ENCODE peak calls at places on chromosomes 6 and 20, in six cellular contexts. E is cardiac muscle cell; J is heart left ventricle; I is psoas muscle; Z is CD8-positive, alpha-beta T cell; T is PC-3. V is an unnamed sample. For H3K4me1, the result is how much of the 10 kb centered on the place peaks cover.

GRCh38 chr6:35142578-35142977 is 1.4 kb upstream of the TCP11 start:
- DNase-seq in E (no peak), J (no peak), I (no peak), Z (no peak), T (peak), V (no peak)

GRCh38 chr20:21609221-21609620 is 95.4 kb upstream of the NKX2-2 start:
- DNase-seq in E (no peak), J (no peak), I (no peak), Z (no peak), T (peak), V (no peak)

GRCh38 chr6:112827793-112828192 is 480.7 kb downstream of the RFPL4B start:
- DNase-seq in E (no peak), J (peak), I (peak), Z (no peak), T (no peak), V (no peak)

GRCh38 chr6:9404351-9405146 is 969.2 kb upstream of the SLC35B3 start:
- DNase-seq in E (no peak), J (no peak), I (no peak), Z (no peak), T (peak), V (no peak)

GRCh38 chr6:24606200-24606599 is 39.8 kb downstream of the KIAA0319 start:
- DNase-seq in E (no peak), J (no peak), I (no peak), Z (no peak), T (no peak), V (no peak)

GRCh38 chr20:6299451-6299850 is 176.6 kb upstream of the FERMT1 start:
- DNase-seq in E (no peak), J (no peak), I (no peak), Z (no peak), T (peak), V (peak)

GRCh38 chr6:129590408-129591022 is 119.5 kb downstream of the ARHGAP18 start:
- DNase-seq in E (no peak), J (no peak), I (no peak), Z (no peak), T (peak), V (no peak)

GRCh38 chr6:148682990-148683389 is 63.8 kb upstream of the UST start:
- DNase-seq in E (no peak), J (no peak), I (no peak), Z (no peak), T (no peak), V (no peak)

GRCh38 chr6:39688494-39688893 is 36.7 kb downstream of the KIF6 start:
- DNase-seq in E (no peak), J (no peak), I (no peak), Z (no peak), T (peak), V (no peak)

GRCh38 chr20:24027229-24027628 is 38.6 kb upstream of the GGTLC1 start:
- DNase-seq in E (no peak), J (peak), I (peak), Z (peak), T (peak), V (peak)

GRCh38 chr20:2178328-2179232 is 77.0 kb downstream of the STK35 start:
- DNase-seq in E (peak), J (no peak), I (no peak), Z (no peak), T (no peak), V (no peak)

GRCh38 chr6:107811591-107812218 is 12.4 kb downstream of the SCML4 start:
- DNase-seq in E (no peak), J (no peak), I (no peak), Z (peak), T (peak), V (no peak)

GRCh38 chr6:154593122-154593521 is 82.6 kb upstream of the CNKSR3 start:
- DNase-seq in E (peak), J (peak), I (no peak), Z (no peak), T (no peak), V (no peak)

GRCh38 chr6:54516331-54516730 is 208.1 kb downstream of the TINAG start:
- DNase-seq in E (no peak), J (no peak), I (no peak), Z (no peak), T (peak), V (no peak)

GRCh38 chr6:1894954-1895353 is 285.2 kb downstream of the FOXC1 start:
- DNase-seq in E (no peak), J (no peak), I (no peak), Z (no peak), T (peak), V (no peak)

GRCh38 chr6:3330199-3330598 is 71.5 kb downstream of the PSMG4 start:
- DNase-seq in E (no peak), J (no peak), I (no peak), Z (no peak), T (no peak), V (no peak)

GRCh38 chr6:159720708-159721107 is 6.6 kb upstream of the WTAP start:
- DNase-seq in E (peak), J (no peak), I (no peak), Z (peak), T (peak), V (no peak)

GRCh38 chr6:36827261-36828079 is 11.8 kb downstream of the CPNE5 start:
- DNase-seq in E (no peak), J (peak), I (peak), Z (no peak), T (peak), V (no peak)

GRCh38 chr6:31530659-31531058 is 1.9 kb downstream of the MCCD1 start:
- DNase-seq in E (no peak), J (no peak), I (no peak), Z (no peak), T (no peak), V (no peak)

GRCh38 chr6:159233365-159234101 is 64.3 kb downstream of the FNDC1 start:
- DNase-seq in E (no peak), J (no peak), I (no peak), Z (no peak), T (no peak), V (no peak)

GRCh38 chr6:153162646-153163045 is 31.6 kb upstream of the RGS17 start:
- DNase-seq in E (no peak), J (no peak), I (no peak), Z (no peak), T (no peak), V (no peak)

GRCh38 chr20:50521709-50522674 is 11.8 kb downstream of the PTPN1 start:
- DNase-seq in E (no peak), J (no peak), I (no peak), Z (no peak), T (no peak), V (no peak)

GRCh38 chr20:50523552-50524167 is 13.5 kb downstream of the PTPN1 start:
- DNase-seq in E (no peak), J (no peak), I (no peak), Z (no peak), T (no peak), V (no peak)

GRCh38 chr20:50520222-50520877 is 10.2 kb downstream of the PTPN1 start:
- DNase-seq in E (no peak), J (no peak), I (no peak), Z (no peak), T (no peak), V (no peak)

GRCh38 chr20:50519036-50519780 is 9.0 kb downstream of the PTPN1 start:
- DNase-seq in E (no peak), J (no peak), I (no peak), Z (no peak), T (no peak), V (no peak)

GRCh38 chr20:50521221-50521642 is 11.0 kb downstream of the PTPN1 start:
- DNase-seq in E (no peak), J (no peak), I (no peak), Z (no peak), T (no peak), V (no peak)
- H3K4me1 ChIP-seq in E (under half), J (half or more), I (half or more), Z (half or more), T (under half), V (half or more)

DNA sequence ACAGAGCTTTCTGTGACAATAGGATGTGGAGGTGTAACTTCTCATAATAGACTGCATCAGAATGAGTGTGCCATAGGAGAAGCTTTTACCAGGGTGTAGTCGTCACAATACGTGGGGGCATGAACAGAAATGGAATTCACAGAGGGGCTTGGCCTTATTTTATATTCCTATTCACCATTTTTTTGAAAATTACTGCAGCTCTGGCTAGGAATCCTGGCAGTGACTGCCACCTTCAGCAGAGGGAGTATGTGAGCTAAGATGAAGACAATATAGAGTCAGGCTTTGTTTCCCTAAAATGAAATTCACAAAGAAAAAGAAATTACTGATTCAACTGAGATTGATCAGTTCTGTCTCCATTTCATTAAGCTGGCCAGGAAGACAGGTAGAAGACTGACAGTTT is 13.9 kb downstream of the TOMM6 start:
- DNase-seq in E (no peak), J (no peak), I (no peak), Z (no peak), T (peak), V (no peak)
- TF ChIP-seq CTCF in E (peak), J (peak), I (no peak), Z (no peak), T (peak), V (no peak)

GRCh38 chr6:170020041-170020583 is 268.7 kb downstream of the ERMARD start:
- DNase-seq in E (no peak), J (peak), I (no peak), Z (no peak), T (no peak), V (no peak)

GRCh38 chr6:170022827-170023619 is 267.9 kb downstream of the DLL1 start:
- DNase-seq in E (no peak), J (peak), I (no peak), Z (no peak), T (no peak), V (no peak)

GRCh38 chr6:170023620-170024521 is 267.0 kb downstream of the DLL1 start:
- DNase-seq in E (no peak), J (peak), I (no peak), Z (no peak), T (no peak), V (no peak)

GRCh38 chr6:170021579-170021978 is 269.3 kb downstream of the DLL1 start:
- DNase-seq in E (no peak), J (peak), I (no peak), Z (no peak), T (no peak), V (no peak)

DNA sequence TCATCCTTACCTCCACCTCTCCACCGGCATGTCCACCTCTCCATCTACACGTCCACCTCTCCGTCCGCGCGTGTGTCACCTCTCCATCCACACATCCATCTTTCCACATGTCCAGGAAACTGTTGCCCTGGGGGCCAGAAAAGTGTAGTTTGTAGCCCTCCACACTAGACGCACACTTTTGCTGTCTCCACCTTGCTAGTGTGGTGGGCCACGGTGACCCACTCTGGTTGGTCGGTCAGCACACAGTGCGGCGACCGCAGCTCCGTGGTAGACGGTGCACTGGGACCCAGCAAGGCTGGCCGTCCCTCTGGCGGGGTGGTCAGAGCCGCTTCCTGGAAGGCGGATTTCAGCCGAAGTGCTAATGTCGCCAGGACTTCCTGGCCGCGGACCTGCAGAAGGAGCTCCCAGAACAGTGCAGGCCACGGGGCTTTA is 268.6 kb downstream of the DLL1 start:
- DNase-seq in E (no peak), J (peak), I (no peak), Z (no peak), T (no peak), V (no peak)
- H3K4me3 ChIP-seq in E (no peak), J (peak), I (no peak), Z (no peak), T (no peak), V (no peak)

DNA sequence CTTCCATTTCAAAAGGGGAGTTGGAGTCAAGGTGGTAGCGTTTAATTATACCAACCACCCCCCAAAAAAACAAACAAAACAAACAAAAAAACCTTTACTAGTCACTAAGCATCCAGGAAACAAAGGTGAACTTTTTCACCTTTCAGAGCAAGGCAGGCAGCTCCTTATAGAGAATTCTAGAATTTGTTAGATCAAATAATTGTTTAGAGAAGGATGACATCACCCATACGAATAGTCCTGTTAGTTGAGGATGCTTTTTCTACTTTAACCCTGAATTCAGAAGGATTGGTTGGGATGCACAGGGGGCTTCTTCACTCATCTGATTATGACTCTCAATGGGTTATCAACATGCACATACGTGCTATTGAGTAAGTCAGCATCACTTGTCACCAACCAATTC is 44.3 kb downstream of the GNAS start:
- DNase-seq in E (no peak), J (no peak), I (no peak), Z (no peak), T (no peak), V (no peak)
- H3K4me1 ChIP-seq in E (half or more), J (half or more), I (half or more), Z (under half), T (under half), V (half or more)

GRCh38 chr6:131963063-131963462 is 11.9 kb upstream of the CCN2 start:
- DNase-seq in E (no peak), J (no peak), I (no peak), Z (no peak), T (no peak), V (no peak)

GRCh38 chr6:131955876-131956275 is 4.7 kb upstream of the CCN2 start:
- DNase-seq in E (no peak), J (no peak), I (no peak), Z (no peak), T (no peak), V (no peak)

GRCh38 chr6:131958551-131959470 is 7.6 kb upstream of the CCN2 start:
- DNase-seq in E (no peak), J (no peak), I (no peak), Z (no peak), T (no peak), V (no peak)

GRCh38 chr6:131958095-131958494 is 6.9 kb upstream of the CCN2 start:
- DNase-seq in E (no peak), J (no peak), I (no peak), Z (no peak), T (no peak), V (no peak)

GRCh38 chr6:131960371-131961133 is 9.4 kb upstream of the CCN2 start:
- DNase-seq in E (no peak), J (no peak), I (no peak), Z (no peak), T (peak), V (no peak)
- TF ChIP-seq CTCF in E (peak), J (peak), I (peak), Z (no peak), T (peak), V (no peak)

V was measured in lower lobe of right lung.